ENCODE peak calls at places on chromosomes 6 and 20, in seven cellular contexts. One of them, this sample, is unnamed.

GRCh38 chr6:114080891-114081510 is 110.1 kb upstream of the HDAC2 start:
- DNase-seq in GM12865: no peak
- DNase-seq in aorta: no peak
- DNase-seq in choroid plexus epithelial cell: no peak
- DNase-seq in NB4: peak; percentile 21
- DNase-seq in DND-41: no peak
- DNase-seq in right cardiac atrium: no peak
- DNase-seq in this sample: no peak

GRCh38 chr6:111087871-111088667 is 766 bp downstream of the SLC16A10 start:
- DNase-seq in GM12865: peak; percentile 24
- DNase-seq in aorta: no peak
- DNase-seq in choroid plexus epithelial cell: peak; percentile 28
- DNase-seq in NB4: peak; percentile 61
- DNase-seq in DND-41: peak; percentile 59
- DNase-seq in right cardiac atrium: peak; percentile 50
- DNase-seq in this sample: peak; percentile 33

GRCh38 chr6:37618916-37619605 is 78.6 kb downstream of the MDGA1 start:
- DNase-seq in GM12865: no peak
- DNase-seq in aorta: peak; percentile 64
- DNase-seq in choroid plexus epithelial cell: no peak
- DNase-seq in NB4: no peak
- DNase-seq in DND-41: no peak
- DNase-seq in right cardiac atrium: no peak
- DNase-seq in this sample: no peak

GRCh38 chr6:17972978-17973622 is 14.3 kb downstream of the KIF13A start:
- DNase-seq in GM12865: no peak
- DNase-seq in aorta: no peak
- DNase-seq in choroid plexus epithelial cell: no peak
- DNase-seq in NB4: no peak
- DNase-seq in DND-41: no peak
- DNase-seq in right cardiac atrium: no peak
- DNase-seq in this sample: no peak

GRCh38 chr6:29967379-29968010 is 25.2 kb downstream of the HLA-A start:
- DNase-seq in GM12865: no peak
- DNase-seq in aorta: no peak
- DNase-seq in choroid plexus epithelial cell: peak; percentile 41
- DNase-seq in NB4: peak; percentile 23
- DNase-seq in DND-41: no peak
- DNase-seq in right cardiac atrium: peak; percentile 54
- DNase-seq in this sample: peak; percentile 53

GRCh38 chr6:52284131-52284459 is 447 bp downstream of the MCM3 start:
- DNase-seq in GM12865: peak; percentile 74
- DNase-seq in aorta: no peak
- DNase-seq in choroid plexus epithelial cell: peak; percentile 37
- DNase-seq in NB4: peak; percentile 80
- DNase-seq in DND-41: peak; percentile 61
- DNase-seq in right cardiac atrium: peak; percentile 67
- DNase-seq in this sample: no peak

GRCh38 chr6:149234051-149234962 is 83.2 kb upstream of the TAB2 start:
- DNase-seq in GM12865: no peak
- DNase-seq in aorta: no peak
- DNase-seq in choroid plexus epithelial cell: peak; percentile 77
- DNase-seq in NB4: peak; percentile 64
- DNase-seq in DND-41: peak; percentile 32
- DNase-seq in right cardiac atrium: no peak
- DNase-seq in this sample: peak; percentile 44

GRCh38 chr6:73134588-73134987 is 90.7 kb downstream of the KHDC1L start:
- DNase-seq in GM12865: peak; percentile 59
- DNase-seq in aorta: peak; percentile 73
- DNase-seq in choroid plexus epithelial cell: peak; percentile 58
- DNase-seq in NB4: peak; percentile 43
- DNase-seq in DND-41: peak; percentile 36
- DNase-seq in right cardiac atrium: peak; percentile 40
- DNase-seq in this sample: peak; percentile 53

GRCh38 chr6:150410395-150410794 is 41.6 kb downstream of the IYD start:
- DNase-seq in GM12865: no peak
- DNase-seq in aorta: no peak
- DNase-seq in choroid plexus epithelial cell: peak; percentile 21
- DNase-seq in NB4: no peak
- DNase-seq in DND-41: no peak
- DNase-seq in right cardiac atrium: no peak
- DNase-seq in this sample: no peak

GRCh38 chr6:111817451-111818146 is 55.7 kb downstream of the FYN start:
- DNase-seq in GM12865: no peak
- DNase-seq in aorta: no peak
- DNase-seq in choroid plexus epithelial cell: no peak
- DNase-seq in NB4: no peak
- DNase-seq in DND-41: no peak
- DNase-seq in right cardiac atrium: no peak
- DNase-seq in this sample: no peak

GRCh38 chr20:61127311-61128044 is 124.6 kb upstream of the CDH4 start:
- DNase-seq in GM12865: no peak
- DNase-seq in aorta: no peak
- DNase-seq in choroid plexus epithelial cell: peak; percentile 7
- DNase-seq in NB4: no peak
- DNase-seq in DND-41: no peak
- DNase-seq in right cardiac atrium: no peak
- DNase-seq in this sample: no peak

GRCh38 chr6:132725947-132726607 is 12.2 kb upstream of the VNN1 start:
- DNase-seq in GM12865: peak; percentile 34
- DNase-seq in aorta: no peak
- DNase-seq in choroid plexus epithelial cell: no peak
- DNase-seq in NB4: no peak
- DNase-seq in DND-41: no peak
- DNase-seq in right cardiac atrium: no peak
- DNase-seq in this sample: no peak

GRCh38 chr20:17734374-17734773 is 34.6 kb downstream of the BANF2 start:
- DNase-seq in GM12865: no peak
- DNase-seq in aorta: no peak
- DNase-seq in choroid plexus epithelial cell: no peak
- DNase-seq in NB4: no peak
- DNase-seq in DND-41: no peak
- DNase-seq in right cardiac atrium: no peak
- DNase-seq in this sample: no peak

GRCh38 chr6:106180208-106180607 is 94.1 kb downstream of the PRDM1 start:
- DNase-seq in GM12865: peak; percentile 53
- DNase-seq in aorta: no peak
- DNase-seq in choroid plexus epithelial cell: no peak
- DNase-seq in NB4: no peak
- DNase-seq in DND-41: no peak
- DNase-seq in right cardiac atrium: no peak
- DNase-seq in this sample: no peak

GRCh38 chr20:14518648-14519047 is 181.2 kb upstream of the FLRT3 start:
- DNase-seq in GM12865: no peak
- DNase-seq in aorta: no peak
- DNase-seq in choroid plexus epithelial cell: no peak
- DNase-seq in NB4: no peak
- DNase-seq in DND-41: no peak
- DNase-seq in right cardiac atrium: no peak
- DNase-seq in this sample: no peak

GRCh38 chr20:14510341-14510740 is 172.9 kb upstream of the FLRT3 start:
- DNase-seq in GM12865: no peak
- DNase-seq in aorta: no peak
- DNase-seq in choroid plexus epithelial cell: no peak
- DNase-seq in NB4: no peak
- DNase-seq in DND-41: no peak
- DNase-seq in right cardiac atrium: no peak
- DNase-seq in this sample: no peak

GRCh38 chr20:14507711-14508110 is 170.3 kb upstream of the FLRT3 start:
- DNase-seq in GM12865: peak; percentile 26
- DNase-seq in aorta: no peak
- DNase-seq in choroid plexus epithelial cell: no peak
- DNase-seq in NB4: no peak
- DNase-seq in DND-41: no peak
- DNase-seq in right cardiac atrium: no peak
- DNase-seq in this sample: no peak

GRCh38 chr20:14512856-14513255 is 175.4 kb upstream of the FLRT3 start:
- DNase-seq in GM12865: no peak
- DNase-seq in aorta: no peak
- DNase-seq in choroid plexus epithelial cell: no peak
- DNase-seq in NB4: no peak
- DNase-seq in DND-41: no peak
- DNase-seq in right cardiac atrium: no peak
- DNase-seq in this sample: no peak
- H3K4me3 ChIP-seq in GM12865: no peak overlapping the region
- H3K4me3 ChIP-seq in aorta: no peak overlapping the region
- H3K4me3 ChIP-seq in choroid plexus epithelial cell: no peak overlapping the region
- H3K4me3 ChIP-seq in NB4: no peak overlapping the region
- H3K4me3 ChIP-seq in DND-41: no peak overlapping the region
- H3K4me3 ChIP-seq in right cardiac atrium: no peak overlapping the region
- H3K4me3 ChIP-seq in this sample: no peak overlapping the region

GRCh38 chr6:24922854-24923253 is 12.9 kb downstream of the RIPOR2 start:
- DNase-seq in GM12865: no peak
- DNase-seq in aorta: no peak
- DNase-seq in choroid plexus epithelial cell: no peak
- DNase-seq in NB4: no peak
- DNase-seq in DND-41: no peak
- DNase-seq in right cardiac atrium: no peak
- DNase-seq in this sample: no peak

GRCh38 chr6:24919404-24919892 is 16.3 kb downstream of the RIPOR2 start:
- DNase-seq in GM12865: peak; percentile 66
- DNase-seq in aorta: no peak
- DNase-seq in choroid plexus epithelial cell: peak; percentile 18
- DNase-seq in NB4: no peak
- DNase-seq in DND-41: peak; percentile 88
- DNase-seq in right cardiac atrium: no peak
- DNase-seq in this sample: peak; percentile 98

GRCh38 chr6:24916496-24916895 is 19.3 kb downstream of the RIPOR2 start:
- DNase-seq in GM12865: no peak
- DNase-seq in aorta: no peak
- DNase-seq in choroid plexus epithelial cell: no peak
- DNase-seq in NB4: no peak
- DNase-seq in DND-41: no peak
- DNase-seq in right cardiac atrium: no peak
- DNase-seq in this sample: no peak

GRCh38 chr6:24922174-24922573 is 13.6 kb downstream of the RIPOR2 start:
- DNase-seq in GM12865: no peak
- DNase-seq in aorta: no peak
- DNase-seq in choroid plexus epithelial cell: no peak
- DNase-seq in NB4: no peak
- DNase-seq in DND-41: no peak
- DNase-seq in right cardiac atrium: no peak
- DNase-seq in this sample: no peak

DNA sequence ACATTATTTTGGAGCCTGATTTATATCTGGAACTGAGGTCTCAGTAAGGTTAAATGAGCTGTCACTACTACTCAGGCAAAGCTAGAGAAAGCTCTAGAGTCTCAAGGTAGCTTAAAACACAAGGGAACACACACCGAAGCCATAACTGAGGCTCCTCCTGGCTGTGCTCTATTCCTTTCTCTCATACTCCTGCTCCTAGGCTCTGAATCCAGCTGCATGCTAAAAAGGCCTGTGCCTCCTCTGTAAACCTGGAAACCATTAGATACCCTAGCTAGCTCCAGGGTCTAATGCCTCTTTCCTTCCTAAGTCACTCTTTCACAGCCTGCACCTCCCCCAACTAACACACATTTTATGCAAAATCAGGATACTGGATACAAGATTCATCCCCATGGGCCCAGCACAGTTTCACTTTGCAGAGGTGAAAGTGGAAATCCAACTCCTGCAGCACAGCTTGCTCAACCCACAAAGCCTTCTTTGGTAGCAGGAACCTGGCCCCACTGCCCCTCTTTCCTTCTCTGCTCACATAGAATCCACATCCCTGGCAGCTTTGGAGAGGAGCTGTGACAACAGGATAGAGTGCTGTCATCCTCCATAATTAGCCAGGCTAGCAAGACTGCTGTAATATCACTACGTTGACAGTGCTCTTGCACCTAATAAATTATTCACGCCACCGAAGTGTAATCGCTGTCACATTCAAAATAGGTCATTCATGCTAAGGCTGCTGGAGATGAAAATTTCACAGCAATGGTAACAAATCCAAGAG is 16.9 kb downstream of the RIPOR2 start:
- DNase-seq in GM12865: peak; percentile 43
- DNase-seq in aorta: no peak
- DNase-seq in choroid plexus epithelial cell: peak; percentile 56
- DNase-seq in NB4: no peak
- DNase-seq in DND-41: peak; percentile 67
- DNase-seq in right cardiac atrium: no peak
- DNase-seq in this sample: no peak
- H3K4me3 ChIP-seq in GM12865: no peak overlapping the region
- H3K4me3 ChIP-seq in aorta: no peak overlapping the region
- H3K4me3 ChIP-seq in choroid plexus epithelial cell: no peak overlapping the region
- H3K4me3 ChIP-seq in NB4: no peak overlapping the region
- H3K4me3 ChIP-seq in DND-41: peak overlapping the region; percentile 40
- H3K4me3 ChIP-seq in right cardiac atrium: no peak overlapping the region
- H3K4me3 ChIP-seq in this sample: peak overlapping the region; percentile 6

DNA sequence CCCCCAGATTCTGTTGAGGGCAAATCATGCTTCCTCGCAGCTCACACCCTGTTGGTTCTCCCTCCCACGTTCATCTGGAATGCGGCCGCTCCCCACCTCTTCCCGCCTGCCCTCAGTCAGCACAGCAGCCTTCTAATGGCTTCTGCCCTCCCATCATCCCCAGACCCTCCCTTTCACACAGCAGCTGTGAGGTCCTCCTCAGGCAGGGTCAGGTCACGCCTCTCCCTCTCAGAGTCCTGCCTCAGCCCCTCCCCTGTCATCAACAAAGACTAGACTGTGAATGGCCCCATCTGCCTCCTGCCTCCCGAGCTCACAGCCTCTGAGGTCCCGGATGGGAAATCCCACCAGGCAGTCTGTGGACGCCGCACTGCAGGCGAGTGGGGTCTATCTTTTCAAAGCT is 7.9 kb upstream of the BHLHE23 start:
- DNase-seq in GM12865: peak; percentile 57
- DNase-seq in aorta: no peak
- DNase-seq in choroid plexus epithelial cell: no peak
- DNase-seq in NB4: no peak
- DNase-seq in DND-41: peak; percentile 27
- DNase-seq in right cardiac atrium: no peak
- DNase-seq in this sample: no peak
- H3K4me3 ChIP-seq in GM12865: peak overlapping the region; percentile 43
- H3K4me3 ChIP-seq in aorta: no peak overlapping the region
- H3K4me3 ChIP-seq in choroid plexus epithelial cell: no peak overlapping the region
- H3K4me3 ChIP-seq in NB4: no peak overlapping the region
- H3K4me3 ChIP-seq in DND-41: no peak overlapping the region
- H3K4me3 ChIP-seq in right cardiac atrium: no peak overlapping the region
- H3K4me3 ChIP-seq in this sample: no peak overlapping the region

GRCh38 chr6:31203345-31203979 is 33.0 kb upstream of the POU5F1 start:
- DNase-seq in GM12865: peak; percentile 90
- DNase-seq in aorta: no peak
- DNase-seq in choroid plexus epithelial cell: peak; percentile 55
- DNase-seq in NB4: peak; percentile 60
- DNase-seq in DND-41: peak; percentile 65
- DNase-seq in right cardiac atrium: no peak
- DNase-seq in this sample: peak; percentile 54
- H3K4me3 ChIP-seq in GM12865: peak overlapping the region; percentile 52
- H3K4me3 ChIP-seq in aorta: no peak overlapping the region
- H3K4me3 ChIP-seq in choroid plexus epithelial cell: peak overlapping the region; percentile 54
- H3K4me3 ChIP-seq in NB4: peak overlapping the region; percentile 72
- H3K4me3 ChIP-seq in DND-41: peak overlapping the region; percentile 55
- H3K4me3 ChIP-seq in right cardiac atrium: peak overlapping the region; percentile 70
- H3K4me3 ChIP-seq in this sample: peak overlapping the region; percentile 52

GRCh38 chr6:115456848-115457247 is 603.8 kb downstream of the FRK start:
- DNase-seq in GM12865: no peak
- DNase-seq in aorta: no peak
- DNase-seq in choroid plexus epithelial cell: no peak
- DNase-seq in NB4: no peak
- DNase-seq in DND-41: no peak
- DNase-seq in right cardiac atrium: no peak
- DNase-seq in this sample: no peak
- H3K4me3 ChIP-seq in GM12865: no peak overlapping the region
- H3K4me3 ChIP-seq in aorta: no peak overlapping the region
- H3K4me3 ChIP-seq in choroid plexus epithelial cell: no peak overlapping the region
- H3K4me3 ChIP-seq in NB4: no peak overlapping the region
- H3K4me3 ChIP-seq in DND-41: no peak overlapping the region
- H3K4me3 ChIP-seq in right cardiac atrium: no peak overlapping the region
- H3K4me3 ChIP-seq in this sample: no peak overlapping the region

GRCh38 chr20:5678769-5679168 is 71.4 kb upstream of the SHLD1 start:
- DNase-seq in GM12865: no peak
- DNase-seq in aorta: no peak
- DNase-seq in choroid plexus epithelial cell: no peak
- DNase-seq in NB4: no peak
- DNase-seq in DND-41: no peak
- DNase-seq in right cardiac atrium: no peak
- DNase-seq in this sample: no peak
- H3K4me3 ChIP-seq in GM12865: no peak overlapping the region
- H3K4me3 ChIP-seq in aorta: no peak overlapping the region
- H3K4me3 ChIP-seq in choroid plexus epithelial cell: no peak overlapping the region
- H3K4me3 ChIP-seq in NB4: no peak overlapping the region
- H3K4me3 ChIP-seq in DND-41: no peak overlapping the region
- H3K4me3 ChIP-seq in right cardiac atrium: no peak overlapping the region
- H3K4me3 ChIP-seq in this sample: no peak overlapping the region

This sample was measured in Jurkat, Clone E6-1.